ENCODE peak calls at places on chromosomes 6 and 20, in seven cellular contexts. One of them, this sample, is unnamed.

GRCh38 chr20:2390971-2391675 is 10.4 kb downstream of the TGM6 start:
- DNase-seq in epithelial cell of esophagus: no peak
- DNase-seq in prostate gland: no peak
- DNase-seq in stomach: no peak
- DNase-seq in GM12865: peak
- DNase-seq in activated T-cell treated with anti-CD3 and anti-CD28 coated beads, Interleukin-2, amount 50 U/mL, for 1 hour: no peak
- DNase-seq in left kidney: no peak
- DNase-seq in this sample: no peak

GRCh38 chr20:51249215-51249614 is 226.3 kb upstream of the KCNG1 start:
- DNase-seq in stomach: no peak
- DNase-seq in GM12865: no peak
- DNase-seq in epithelial cell of esophagus: no peak
- DNase-seq in prostate gland: no peak
- DNase-seq in left kidney: no peak
- DNase-seq in activated T-cell treated with anti-CD3 and anti-CD28 coated beads, Interleukin-2, amount 50 U/mL, for 1 hour: no peak
- DNase-seq in this sample: no peak

GRCh38 chr20:7358670-7359069 is 581.6 kb downstream of the HAO1 start:
- DNase-seq in activated T-cell treated with anti-CD3 and anti-CD28 coated beads, Interleukin-2, amount 50 U/mL, for 1 hour: no peak
- DNase-seq in left kidney: no peak
- DNase-seq in prostate gland: no peak
- DNase-seq in stomach: no peak
- DNase-seq in GM12865: no peak
- DNase-seq in epithelial cell of esophagus: no peak
- DNase-seq in this sample: no peak

GRCh38 chr6:21352131-21352530 is 241.4 kb upstream of the SOX4 start:
- DNase-seq in prostate gland: no peak
- DNase-seq in GM12865: no peak
- DNase-seq in epithelial cell of esophagus: no peak
- DNase-seq in left kidney: no peak
- DNase-seq in stomach: no peak
- DNase-seq in activated T-cell treated with anti-CD3 and anti-CD28 coated beads, Interleukin-2, amount 50 U/mL, for 1 hour: no peak
- DNase-seq in this sample: no peak

GRCh38 chr6:22785036-22785435 is 215.7 kb downstream of the HDGFL1 start:
- DNase-seq in GM12865: peak
- DNase-seq in stomach: no peak
- DNase-seq in epithelial cell of esophagus: no peak
- DNase-seq in prostate gland: no peak
- DNase-seq in left kidney: peak
- DNase-seq in activated T-cell treated with anti-CD3 and anti-CD28 coated beads, Interleukin-2, amount 50 U/mL, for 1 hour: no peak
- DNase-seq in this sample: no peak

GRCh38 chr6:47292944-47293343 is 16.8 kb downstream of the TNFRSF21 start:
- DNase-seq in prostate gland: no peak
- DNase-seq in left kidney: no peak
- DNase-seq in epithelial cell of esophagus: peak
- DNase-seq in GM12865: no peak
- DNase-seq in stomach: no peak
- DNase-seq in activated T-cell treated with anti-CD3 and anti-CD28 coated beads, Interleukin-2, amount 50 U/mL, for 1 hour: no peak
- DNase-seq in this sample: no peak

GRCh38 chr6:165605901-165606739 is 56.9 kb downstream of the PDE10A start:
- DNase-seq in activated T-cell treated with anti-CD3 and anti-CD28 coated beads, Interleukin-2, amount 50 U/mL, for 1 hour: no peak
- DNase-seq in GM12865: no peak
- DNase-seq in epithelial cell of esophagus: no peak
- DNase-seq in left kidney: peak
- DNase-seq in stomach: peak
- DNase-seq in prostate gland: no peak
- DNase-seq in this sample: no peak

GRCh38 chr20:57439432-57439831 is 48.2 kb downstream of the RBM38 start:
- DNase-seq in epithelial cell of esophagus: no peak
- DNase-seq in activated T-cell treated with anti-CD3 and anti-CD28 coated beads, Interleukin-2, amount 50 U/mL, for 1 hour: no peak
- DNase-seq in stomach: peak
- DNase-seq in prostate gland: peak
- DNase-seq in left kidney: peak
- DNase-seq in GM12865: no peak
- DNase-seq in this sample: no peak

GRCh38 chr6:133512410-133513016 is 271.4 kb downstream of the EYA4 start:
- DNase-seq in left kidney: peak
- DNase-seq in epithelial cell of esophagus: peak
- DNase-seq in stomach: peak
- DNase-seq in GM12865: peak
- DNase-seq in activated T-cell treated with anti-CD3 and anti-CD28 coated beads, Interleukin-2, amount 50 U/mL, for 1 hour: no peak
- DNase-seq in prostate gland: peak
- DNase-seq in this sample: no peak

GRCh38 chr6:45830441-45831139 is 185.1 kb downstream of the CLIC5 start:
- DNase-seq in activated T-cell treated with anti-CD3 and anti-CD28 coated beads, Interleukin-2, amount 50 U/mL, for 1 hour: no peak
- DNase-seq in epithelial cell of esophagus: peak
- DNase-seq in stomach: no peak
- DNase-seq in prostate gland: no peak
- DNase-seq in left kidney: no peak
- DNase-seq in GM12865: peak
- DNase-seq in this sample: no peak

This sample was measured in SIG-M5.